ENCODE peak calls at places on chromosome 19, in four cellular contexts. D, V, I and R are unnamed samples.

GRCh38 chr19:29785955-29786589 is 25.7 kb upstream of the CCNE1 start:
- DNase-seq in D (no peak), V (no peak), I (no peak), R (no peak)

GRCh38 chr19:10120538-10121198 is 969 bp upstream of the EIF3G start:
- DNase-seq in D (peak; percentile 96), V (no peak), I (no peak), R (no peak)

GRCh38 chr19:10269333-10270179 is 1.4 kb upstream of the ICAM1 start:
- DNase-seq in D (peak; percentile 48), V (peak; percentile 48), I (peak; percentile 86), R (peak; percentile 40)

GRCh38 chr19:35154535-35155406 is at the start of gene FXYD5:
- DNase-seq in D (peak; percentile 61), V (peak; percentile 17), I (peak; percentile 74), R (peak; percentile 17)

GRCh38 chr19:13149628-13150186 is 468 bp downstream of the STX10 start:
- DNase-seq in D (peak; percentile 44), V (peak; percentile 54), I (peak; percentile 62), R (no peak)

GRCh38 chr19:1164684-1165531 is 9.2 kb downstream of the SBNO2 start:
- DNase-seq in D (no peak), V (no peak), I (peak; percentile 31), R (no peak)

GRCh38 chr19:2800506-2800905 is 15.2 kb downstream of the THOP1 start:
- DNase-seq in D (no peak), V (no peak), I (no peak), R (no peak)

GRCh38 chr19:55161571-55162322 is 4.2 kb upstream of the TNNI3 start:
- DNase-seq in D (no peak), V (no peak), I (no peak), R (no peak)

GRCh38 chr19:43812689-43813088 is 10.4 kb upstream of the LYPD5 start:
- DNase-seq in D (no peak), V (no peak), I (no peak), R (no peak)

GRCh38 chr19:38792250-38793111 is 3.5 kb downstream of the LGALS7B start:
- DNase-seq in D (no peak), V (no peak), I (peak; percentile 44), R (no peak)

GRCh38 chr19:1768248-1768647 is 14.9 kb downstream of the ONECUT3 start:
- DNase-seq in D (no peak), V (no peak), I (no peak), R (no peak)

GRCh38 chr19:13025819-13026477 is 30.7 kb downstream of the NFIX start:
- DNase-seq in D (no peak), V (peak; percentile 20), I (no peak), R (no peak)

GRCh38 chr19:47523473-47523872 is 8.6 kb upstream of the NAPA start:
- DNase-seq in D (no peak), V (peak; percentile 36), I (no peak), R (peak; percentile 32)

GRCh38 chr19:54517483-54517882 is 14.9 kb downstream of the LAIR2 start:
- DNase-seq in D (peak; percentile 85), V (no peak), I (peak; percentile 35), R (no peak)

GRCh38 chr19:917323-918151 is at the start of gene KISS1R:
- DNase-seq in D (no peak), V (peak; percentile 24), I (no peak), R (no peak)

GRCh38 chr19:56084835-56085536 is 36.1 kb downstream of the ZNF787 start:
- DNase-seq in D (no peak), V (no peak), I (no peak), R (no peak)

GRCh38 chr19:1509589-1510441 is 3.0 kb downstream of the ADAMTSL5 start:
- DNase-seq in D (no peak), V (no peak), I (no peak), R (no peak)